ENCODE peak calls at places on chromosome 15, in nine cellular contexts. One of them, this sample, is unnamed.

GRCh38 chr15:73888224-73889041 is 15.1 kb downstream of the TBC1D21 start:
- DNase-seq in neural progenitor cell: no peak
- DNase-seq in GM23248: no peak
- DNase-seq in GM23338: no peak
- DNase-seq in HCT116: no peak
- DNase-seq in hepatocyte: no peak
- DNase-seq in SK-N-SH: no peak
- DNase-seq in MM.1S: no peak
- DNase-seq in PC-3: no peak
- DNase-seq in this sample: no peak

GRCh38 chr15:86080302-86080701 is 631 bp downstream of the AGBL1 start:
- DNase-seq in hepatocyte: no peak
- DNase-seq in MM.1S: no peak
- DNase-seq in HCT116: no peak
- DNase-seq in GM23248: no peak
- DNase-seq in neural progenitor cell: no peak
- DNase-seq in PC-3: no peak
- DNase-seq in SK-N-SH: no peak
- DNase-seq in GM23338: no peak
- DNase-seq in this sample: no peak

GRCh38 chr15:39598186-39598850 is 17.4 kb downstream of the THBS1 start:
- DNase-seq in hepatocyte: no peak
- DNase-seq in neural progenitor cell: no peak
- DNase-seq in SK-N-SH: no peak
- DNase-seq in PC-3: peak
- DNase-seq in MM.1S: no peak
- DNase-seq in HCT116: no peak
- DNase-seq in GM23248: peak
- DNase-seq in GM23338: no peak
- DNase-seq in this sample: no peak

GRCh38 chr15:100373037-100373896 is 31.5 kb upstream of the ADAMTS17 start:
- DNase-seq in GM23248: no peak
- DNase-seq in PC-3: no peak
- DNase-seq in hepatocyte: peak
- DNase-seq in SK-N-SH: peak
- DNase-seq in GM23338: no peak
- DNase-seq in neural progenitor cell: peak
- DNase-seq in HCT116: no peak
- DNase-seq in MM.1S: no peak
- DNase-seq in this sample: no peak

GRCh38 chr15:74995779-74996765 is 709 bp downstream of the SCAMP5 start:
- DNase-seq in hepatocyte: peak
- DNase-seq in neural progenitor cell: peak
- DNase-seq in GM23338: peak
- DNase-seq in MM.1S: no peak
- DNase-seq in GM23248: peak
- DNase-seq in PC-3: no peak
- DNase-seq in SK-N-SH: peak
- DNase-seq in HCT116: no peak
- DNase-seq in this sample: no peak

GRCh38 chr15:63672775-63673174 is 75.6 kb downstream of the FBXL22 start:
- DNase-seq in GM23248: no peak
- DNase-seq in PC-3: no peak
- DNase-seq in neural progenitor cell: no peak
- DNase-seq in hepatocyte: no peak
- DNase-seq in MM.1S: no peak
- DNase-seq in HCT116: no peak
- DNase-seq in GM23338: no peak
- DNase-seq in SK-N-SH: no peak
- DNase-seq in this sample: no peak

GRCh38 chr15:99249270-99249817 is at the start of gene TTC23:
- DNase-seq in HCT116: peak
- DNase-seq in PC-3: peak
- DNase-seq in SK-N-SH: no peak
- DNase-seq in GM23248: peak
- DNase-seq in MM.1S: no peak
- DNase-seq in GM23338: peak
- DNase-seq in hepatocyte: peak
- DNase-seq in neural progenitor cell: peak
- DNase-seq in this sample: peak

GRCh38 chr15:51842852-51843737 is 13.6 kb downstream of the TMOD3 start:
- DNase-seq in SK-N-SH: no peak
- DNase-seq in GM23338: no peak
- DNase-seq in hepatocyte: peak
- DNase-seq in HCT116: peak
- DNase-seq in GM23248: peak
- DNase-seq in PC-3: peak
- DNase-seq in MM.1S: no peak
- DNase-seq in neural progenitor cell: no peak
- DNase-seq in this sample: peak

GRCh38 chr15:40787991-40788390 is 18.2 kb downstream of the C15orf62 start:
- DNase-seq in GM23338: peak
- DNase-seq in HCT116: no peak
- DNase-seq in hepatocyte: no peak
- DNase-seq in PC-3: no peak
- DNase-seq in GM23248: no peak
- DNase-seq in MM.1S: no peak
- DNase-seq in neural progenitor cell: peak
- DNase-seq in SK-N-SH: no peak
- DNase-seq in this sample: no peak

GRCh38 chr15:72236381-72237285 is 5.6 kb upstream of the PKM start:
- DNase-seq in GM23338: no peak
- DNase-seq in PC-3: no peak
- DNase-seq in neural progenitor cell: no peak
- DNase-seq in HCT116: no peak
- DNase-seq in SK-N-SH: no peak
- DNase-seq in MM.1S: no peak
- DNase-seq in GM23248: peak
- DNase-seq in hepatocyte: no peak
- DNase-seq in this sample: no peak

GRCh38 chr15:29140475-29141172 is 129.0 kb downstream of the NSMCE3 start:
- DNase-seq in MM.1S: no peak
- DNase-seq in HCT116: no peak
- DNase-seq in neural progenitor cell: no peak
- DNase-seq in GM23338: peak
- DNase-seq in SK-N-SH: no peak
- DNase-seq in PC-3: no peak
- DNase-seq in GM23248: no peak
- DNase-seq in hepatocyte: no peak
- DNase-seq in this sample: no peak

GRCh38 chr15:92681141-92681622 is 25.6 kb upstream of the FAM174B start:
- DNase-seq in PC-3: no peak
- DNase-seq in MM.1S: no peak
- DNase-seq in GM23248: peak
- DNase-seq in GM23338: no peak
- DNase-seq in SK-N-SH: no peak
- DNase-seq in hepatocyte: peak
- DNase-seq in neural progenitor cell: no peak
- DNase-seq in HCT116: no peak
- DNase-seq in this sample: no peak

GRCh38 chr15:70208332-70208731 is 110.6 kb upstream of the TLE3 start:
- DNase-seq in PC-3: no peak
- DNase-seq in neural progenitor cell: no peak
- DNase-seq in GM23338: no peak
- DNase-seq in SK-N-SH: no peak
- DNase-seq in GM23248: no peak
- DNase-seq in HCT116: no peak
- DNase-seq in hepatocyte: no peak
- DNase-seq in MM.1S: no peak
- DNase-seq in this sample: no peak

GRCh38 chr15:44550734-44551133 is 13.8 kb downstream of the EIF3J start:
- DNase-seq in GM23248: no peak
- DNase-seq in GM23338: no peak
- DNase-seq in MM.1S: no peak
- DNase-seq in hepatocyte: no peak
- DNase-seq in SK-N-SH: no peak
- DNase-seq in neural progenitor cell: no peak
- DNase-seq in HCT116: no peak
- DNase-seq in PC-3: no peak
- DNase-seq in this sample: peak

GRCh38 chr15:83655237-83655616 is 1.3 kb downstream of the ADAMTSL3 start:
- DNase-seq in MM.1S: no peak
- DNase-seq in hepatocyte: no peak
- DNase-seq in HCT116: no peak
- DNase-seq in SK-N-SH: no peak
- DNase-seq in GM23338: no peak
- DNase-seq in neural progenitor cell: no peak
- DNase-seq in PC-3: no peak
- DNase-seq in GM23248: no peak
- DNase-seq in this sample: no peak

DNA sequence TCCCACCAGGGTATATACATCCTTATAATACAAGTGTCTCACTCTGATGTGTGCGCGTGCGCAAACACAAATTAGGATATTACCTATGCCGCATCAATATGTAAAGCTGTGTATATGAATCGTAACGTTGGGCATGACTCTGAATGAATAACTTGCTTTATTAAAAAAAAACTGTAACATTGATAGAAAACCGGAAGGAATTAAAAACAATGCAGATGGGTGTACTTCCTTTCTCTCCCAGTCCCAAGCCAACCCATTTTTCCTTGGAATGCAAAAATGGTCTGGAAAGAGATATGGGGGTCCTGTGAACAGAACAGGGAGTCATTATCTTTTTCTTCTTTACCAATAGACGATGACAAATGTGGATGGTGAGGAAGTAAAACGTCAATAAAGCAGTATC is 1.7 kb downstream of the C2CD4B start:
- DNase-seq in hepatocyte: no peak
- DNase-seq in HCT116: no peak
- DNase-seq in GM23248: no peak
- DNase-seq in GM23338: no peak
- DNase-seq in PC-3: no peak
- DNase-seq in neural progenitor cell: no peak
- DNase-seq in MM.1S: no peak
- DNase-seq in SK-N-SH: no peak
- DNase-seq in this sample: no peak
- H2AFZ ChIP-seq in hepatocyte: no peak
- H2AFZ ChIP-seq in HCT116: no peak
- H2AFZ ChIP-seq in GM23248: no peak
- H2AFZ ChIP-seq in GM23338: no peak
- H2AFZ ChIP-seq in PC-3: no peak
- H2AFZ ChIP-seq in neural progenitor cell: no peak
- H2AFZ ChIP-seq in MM.1S: no peak
- H2AFZ ChIP-seq in SK-N-SH: no peak
- H2AFZ ChIP-seq in this sample: no peak

DNA sequence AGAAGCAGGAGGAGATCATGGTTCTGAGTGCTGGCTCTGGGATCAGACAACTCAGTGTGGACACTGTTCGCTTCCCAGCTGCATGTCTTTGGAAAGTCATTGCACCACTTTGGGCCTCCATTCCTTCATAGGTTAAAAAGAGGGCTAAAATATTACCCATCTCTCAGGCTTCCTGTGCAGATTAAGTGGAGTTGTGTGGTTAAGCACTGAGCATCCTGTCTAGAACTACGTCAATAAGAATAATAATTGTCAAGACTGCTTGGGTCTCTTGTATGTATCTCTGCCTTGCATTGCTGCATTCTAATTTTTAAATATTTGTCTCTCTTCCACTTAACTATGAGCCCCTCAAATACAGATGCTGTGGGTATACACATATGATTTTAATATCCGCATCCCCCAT is 22.3 kb downstream of the CFAP161 start:
- DNase-seq in SK-N-SH: no peak
- DNase-seq in HCT116: no peak
- DNase-seq in GM23338: no peak
- DNase-seq in PC-3: no peak
- DNase-seq in MM.1S: no peak
- DNase-seq in neural progenitor cell: no peak
- DNase-seq in hepatocyte: no peak
- DNase-seq in GM23248: no peak
- DNase-seq in this sample: no peak
- TF ChIP-seq EZH2phosphoT487 in SK-N-SH: no peak
- TF ChIP-seq EZH2phosphoT487 in HCT116: no peak
- TF ChIP-seq EZH2phosphoT487 in GM23338: no peak
- TF ChIP-seq EZH2phosphoT487 in PC-3: no peak
- TF ChIP-seq EZH2phosphoT487 in MM.1S: no peak
- TF ChIP-seq EZH2phosphoT487 in neural progenitor cell: no peak
- TF ChIP-seq EZH2phosphoT487 in hepatocyte: no peak
- TF ChIP-seq EZH2phosphoT487 in GM23248: no peak
- TF ChIP-seq EZH2phosphoT487 in this sample: no peak

GRCh38 chr15:58212909-58213526 is 74.8 kb downstream of the AQP9 start:
- DNase-seq in GM23248: peak
- DNase-seq in SK-N-SH: no peak
- DNase-seq in MM.1S: peak
- DNase-seq in GM23338: peak
- DNase-seq in PC-3: peak
- DNase-seq in hepatocyte: peak
- DNase-seq in neural progenitor cell: peak
- DNase-seq in HCT116: no peak
- DNase-seq in this sample: peak
- H2AFZ ChIP-seq in GM23248: no peak
- H2AFZ ChIP-seq in SK-N-SH: no peak
- H2AFZ ChIP-seq in MM.1S: no peak
- H2AFZ ChIP-seq in GM23338: no peak
- H2AFZ ChIP-seq in PC-3: no peak
- H2AFZ ChIP-seq in hepatocyte: no peak
- H2AFZ ChIP-seq in neural progenitor cell: peak
- H2AFZ ChIP-seq in HCT116: no peak
- H2AFZ ChIP-seq in this sample: no peak

DNA sequence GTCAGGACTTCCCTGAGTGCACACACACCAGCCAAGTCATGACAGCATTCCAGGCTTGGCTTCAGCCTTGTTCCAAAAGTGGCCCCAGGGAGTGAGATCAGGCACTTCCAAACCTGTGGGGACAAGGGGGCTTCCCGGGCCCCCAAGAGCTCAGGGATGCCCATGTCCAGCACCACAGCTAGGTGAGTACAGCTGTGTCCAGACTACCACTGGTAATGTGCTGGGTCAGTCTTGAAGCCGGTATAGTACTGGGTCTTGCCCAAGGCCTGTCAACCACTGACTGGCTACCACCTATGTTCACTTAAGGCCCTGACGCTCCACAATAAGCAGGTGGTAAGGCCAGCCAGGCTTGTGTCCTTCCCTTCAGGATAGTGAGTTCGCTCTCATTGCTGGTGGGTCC is 249.3 kb downstream of the UNC13C start:
- DNase-seq in MM.1S: no peak
- DNase-seq in HCT116: no peak
- DNase-seq in GM23338: no peak
- DNase-seq in GM23248: no peak
- DNase-seq in PC-3: no peak
- DNase-seq in neural progenitor cell: no peak
- DNase-seq in SK-N-SH: no peak
- DNase-seq in hepatocyte: no peak
- DNase-seq in this sample: no peak
- TF ChIP-seq EZH2phosphoT487 in MM.1S: no peak
- TF ChIP-seq EZH2phosphoT487 in HCT116: no peak
- TF ChIP-seq EZH2phosphoT487 in GM23338: no peak
- TF ChIP-seq EZH2phosphoT487 in GM23248: no peak
- TF ChIP-seq EZH2phosphoT487 in PC-3: no peak
- TF ChIP-seq EZH2phosphoT487 in neural progenitor cell: no peak
- TF ChIP-seq EZH2phosphoT487 in SK-N-SH: no peak
- TF ChIP-seq EZH2phosphoT487 in hepatocyte: no peak
- TF ChIP-seq EZH2phosphoT487 in this sample: no peak

GRCh38 chr15:57605491-57605890 is 13.8 kb downstream of the MYZAP start:
- DNase-seq in GM23338: no peak
- DNase-seq in SK-N-SH: no peak
- DNase-seq in PC-3: no peak
- DNase-seq in GM23248: no peak
- DNase-seq in neural progenitor cell: no peak
- DNase-seq in hepatocyte: no peak
- DNase-seq in HCT116: no peak
- DNase-seq in MM.1S: no peak
- DNase-seq in this sample: no peak
- H2AFZ ChIP-seq in GM23338: no peak
- H2AFZ ChIP-seq in SK-N-SH: no peak
- H2AFZ ChIP-seq in PC-3: no peak
- H2AFZ ChIP-seq in GM23248: no peak
- H2AFZ ChIP-seq in neural progenitor cell: no peak
- H2AFZ ChIP-seq in hepatocyte: no peak
- H2AFZ ChIP-seq in HCT116: no peak
- H2AFZ ChIP-seq in MM.1S: no peak
- H2AFZ ChIP-seq in this sample: no peak